ENCODE peak calls at places on chromosomes 3 and 15, in six cellular contexts. E is GM23248, Q is H9, T is RWPE2, G is AG04450, F is breast epithelium. M is an unnamed sample.

GRCh38 chr3:6266135-6266534 is 594.8 kb upstream of the GRM7 start:
- DNase-seq in Q (no peak), F (no peak), T (no peak), E (no peak), G (no peak), M (no peak)

GRCh38 chr3:114449271-114450007 is 155.6 kb downstream of the TIGIT start:
- DNase-seq in Q (no peak), F (no peak), G (no peak), E (peak; percentile 50), T (no peak), M (no peak)

GRCh38 chr3:197226179-197226578 is 72.2 kb downstream of the DLG1 start:
- DNase-seq in T (no peak), E (no peak), G (no peak), F (no peak), Q (no peak), M (no peak)

GRCh38 chr15:94855409-94856266 is 624.3 kb downstream of the MCTP2 start:
- DNase-seq in G (no peak), Q (no peak), E (no peak), F (no peak), T (no peak), M (no peak)

GRCh38 chr15:62125763-62126162 is 39.3 kb downstream of the C2CD4B start:
- DNase-seq in T (no peak), G (no peak), Q (no peak), F (no peak), E (peak; percentile 58), M (no peak)

GRCh38 chr3:65953881-65954733 is 84.6 kb downstream of the MAGI1 start:
- DNase-seq in T (no peak), G (no peak), Q (no peak), E (no peak), F (peak; percentile 54), M (no peak)

GRCh38 chr3:71051259-71051595 is 532.3 kb downstream of the FOXP1 start:
- DNase-seq in E (no peak), T (no peak), F (no peak), G (no peak), Q (no peak), M (no peak)

GRCh38 chr3:139559541-139559940 is 20.0 kb upstream of the RBP1 start:
- DNase-seq in G (no peak), E (peak; percentile 65), Q (no peak), F (no peak), T (no peak), M (no peak)

GRCh38 chr3:176896640-176897039 is 300.6 kb downstream of the TBL1XR1 start:
- DNase-seq in G (no peak), Q (no peak), T (no peak), E (no peak), F (no peak), M (no peak)

GRCh38 chr3:183287301-183287971 is 34.4 kb downstream of the B3GNT5 start:
- DNase-seq in T (no peak), G (no peak), E (peak; percentile 95), F (no peak), Q (no peak), M (peak; percentile 74)

GRCh38 chr15:40097968-40098476 is 10.7 kb downstream of the BMF start:
- DNase-seq in T (peak; percentile 54), G (no peak), E (peak; percentile 68), F (no peak), Q (no peak), M (no peak)

GRCh38 chr15:100234158-100235029 is 107.4 kb downstream of the ADAMTS17 start:
- DNase-seq in G (no peak), Q (no peak), E (no peak), F (no peak), T (no peak), M (no peak)

GRCh38 chr3:69658514-69658913 is 80.8 kb upstream of the MITF start:
- DNase-seq in F (no peak), E (no peak), G (no peak), T (no peak), Q (no peak), M (no peak)

GRCh38 chr3:7781395-7781794 is 720.2 kb upstream of the LMCD1 start:
- DNase-seq in T (no peak), G (no peak), Q (no peak), E (no peak), F (no peak), M (no peak)

GRCh38 chr3:45105855-45106655 is 40.1 kb downstream of the CDCP1 start:
- DNase-seq in F (no peak), E (peak; percentile 93), Q (no peak), G (peak; percentile 75), T (no peak), M (no peak)

GRCh38 chr3:186414735-186415419 is 52.8 kb upstream of the DGKG start:
- DNase-seq in E (peak; percentile 97), G (peak; percentile 20), Q (no peak), F (no peak), T (peak; percentile 64), M (peak; percentile 77)

GRCh38 chr3:15281817-15282216 is 50.6 kb downstream of the SH3BP5 start:
- DNase-seq in T (no peak), F (no peak), G (no peak), Q (no peak), E (no peak), M (no peak)

GRCh38 chr3:15280853-15281532 is 51.4 kb downstream of the SH3BP5 start:
- DNase-seq in G (no peak), Q (no peak), T (no peak), F (no peak), E (no peak), M (no peak)

GRCh38 chr3:15284121-15284889 is 48.1 kb downstream of the SH3BP5 start:
- DNase-seq in E (peak; percentile 61), T (no peak), G (no peak), F (no peak), Q (no peak), M (no peak)

GRCh38 chr3:15286022-15286421 is 46.4 kb downstream of the SH3BP5 start:
- DNase-seq in G (no peak), Q (peak; percentile 71), E (no peak), T (no peak), F (no peak), M (no peak)

DNA sequence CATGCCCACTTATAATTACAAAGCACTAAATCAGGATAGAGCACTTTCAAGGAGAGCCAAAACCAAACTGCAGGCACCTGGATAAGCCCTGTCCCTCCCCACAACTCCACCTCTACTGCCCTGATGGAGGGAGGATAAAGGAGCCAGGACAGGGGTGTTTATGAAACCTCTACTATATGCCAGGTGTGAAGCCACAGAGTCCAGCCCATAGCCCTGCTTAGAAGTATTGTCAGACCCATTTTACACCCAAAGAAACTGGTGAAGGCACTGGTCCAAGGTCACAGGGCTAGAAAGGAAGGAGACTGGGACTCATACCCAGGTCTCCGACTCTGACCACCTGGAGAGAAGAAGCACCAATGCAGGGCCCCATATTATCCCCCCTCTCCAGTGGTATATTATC is 48.7 kb downstream of the SH3BP5 start:
- DNase-seq in G (no peak), E (no peak), F (no peak), T (no peak), Q (no peak), M (no peak)
- H3K27ac ChIP-seq in G (no peak overlapping the region), E (no peak overlapping the region), F (peak overlapping the region; percentile 18), T (no peak overlapping the region), Q (no peak overlapping the region), M (no peak overlapping the region)

GRCh38 chr15:48475600-48476395 is 144.6 kb downstream of the DUT start:
- DNase-seq in Q (no peak), F (no peak), G (no peak), T (no peak), E (peak; percentile 46), M (no peak)

GRCh38 chr15:48477795-48478360 is 146.6 kb downstream of the DUT start:
- DNase-seq in G (no peak), Q (no peak), E (no peak), T (no peak), F (no peak), M (no peak)

GRCh38 chr15:48479751-48480150 is 148.5 kb downstream of the DUT start:
- DNase-seq in T (no peak), E (no peak), G (no peak), F (no peak), Q (no peak), M (no peak)

GRCh38 chr15:48481802-48482201 is 150.6 kb downstream of the DUT start:
- DNase-seq in F (no peak), E (no peak), T (no peak), Q (no peak), G (peak; percentile 39), M (no peak)

GRCh38 chr15:48478581-48478980 is 147.4 kb downstream of the DUT start:
- DNase-seq in T (no peak), G (no peak), E (peak; percentile 44), Q (no peak), F (no peak), M (no peak)
- H3K27ac ChIP-seq in T (no peak overlapping the region), G (no peak overlapping the region), E (peak overlapping the region; percentile 50), Q (no peak overlapping the region), F (no peak overlapping the region), M (peak overlapping the region; percentile 45)

DNA sequence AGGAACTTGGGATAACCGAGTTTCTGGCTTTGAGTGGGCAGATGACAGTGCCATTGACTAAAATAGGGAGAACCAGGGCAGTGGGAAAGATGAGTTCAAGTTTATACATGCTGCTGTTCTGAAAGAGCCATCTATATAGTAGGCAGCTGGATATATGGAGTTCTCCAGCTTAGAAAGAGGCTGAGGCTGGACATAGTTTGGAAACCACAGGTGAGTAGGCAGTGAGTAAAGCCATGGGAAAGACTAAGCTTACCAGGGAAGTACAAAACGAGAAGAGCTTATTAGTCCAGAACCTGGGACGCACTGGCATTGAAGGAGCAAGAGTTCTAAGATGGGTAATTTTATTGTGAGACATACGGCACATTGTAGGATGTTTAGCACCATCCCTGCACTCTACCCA is 54.2 kb downstream of the MSL2 start:
- DNase-seq in G (no peak), E (peak; percentile 58), Q (no peak), F (no peak), T (no peak), M (no peak)
- H3K27ac ChIP-seq in G (peak overlapping the region; percentile 58), E (peak overlapping the region; percentile 91), Q (no peak overlapping the region), F (peak overlapping the region; percentile 23), T (peak overlapping the region; percentile 79), M (peak overlapping the region; percentile 59)

DNA sequence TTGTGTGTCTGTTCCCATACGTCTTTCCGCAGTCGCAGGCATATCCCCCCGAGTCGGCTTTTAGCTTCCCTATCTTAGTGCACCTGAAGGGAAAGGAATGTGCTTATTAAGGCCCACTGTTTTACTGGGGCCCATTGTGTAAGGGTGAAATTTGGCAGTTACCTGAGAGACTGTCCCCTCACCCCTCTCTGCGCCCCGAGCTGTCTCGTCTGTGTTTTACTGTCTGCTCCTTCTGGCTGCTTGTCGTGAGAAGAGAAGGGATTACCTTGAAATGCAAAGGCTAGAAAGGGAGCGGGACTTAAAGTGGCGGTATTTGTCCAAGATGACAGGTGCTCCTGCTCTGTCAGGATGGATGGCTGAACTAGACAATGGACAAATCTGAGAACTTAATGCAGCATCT is 233.0 kb upstream of the POU1F1 start:
- DNase-seq in E (no peak), Q (no peak), T (no peak), G (no peak), F (no peak), M (no peak)
- H3K27ac ChIP-seq in E (no peak overlapping the region), Q (no peak overlapping the region), T (no peak overlapping the region), G (no peak overlapping the region), F (no peak overlapping the region), M (no peak overlapping the region)

GRCh38 chr3:39412668-39413260 is 6.2 kb downstream of the RPSA start:
- DNase-seq in T (no peak), G (no peak), E (no peak), Q (no peak), F (no peak), M (no peak)
- H3K27ac ChIP-seq in T (peak overlapping the region; percentile 31), G (no peak overlapping the region), E (no peak overlapping the region), Q (no peak overlapping the region), F (no peak overlapping the region), M (no peak overlapping the region)

M was measured in ascending aorta.